ENCODE peak calls at places on chromosomes 3 and 15, in ten cellular contexts. U is transverse colon, S is spleen, R is sigmoid colon, T is H1, H is stomach, C is endothelial cell of umbilical vein, D is GM23338, P is breast epithelium, B is Panc1. V is an unnamed sample.

GRCh38 chr3:64143399-64144130 is 81.7 kb downstream of the PRICKLE2 start:
- DNase-seq in D (no peak), P (no peak), B (no peak), U (no peak), H (no peak), S (no peak), T (no peak), C (peak; percentile 84), R (no peak), V (no peak)

GRCh38 chr3:125203731-125204130 is 8.8 kb downstream of the SLC12A8 start:
- DNase-seq in P (no peak), S (no peak), B (no peak), C (no peak), U (no peak), R (no peak), D (no peak), T (no peak), H (no peak), V (no peak)

GRCh38 chr3:184907941-184908649 is 96.1 kb downstream of the VPS8 start:
- DNase-seq in R (no peak), U (no peak), D (peak; percentile 25), S (no peak), B (no peak), H (no peak), T (no peak), C (no peak), P (no peak), V (no peak)

GRCh38 chr3:61645148-61645547 is 83.8 kb downstream of the PTPRG start:
- DNase-seq in C (no peak), U (no peak), D (no peak), P (no peak), H (no peak), B (no peak), R (no peak), T (no peak), S (no peak), V (no peak)

GRCh38 chr3:150875548-150875947 is 29.7 kb downstream of the MINDY4B start:
- DNase-seq in R (no peak), U (no peak), B (no peak), H (no peak), T (no peak), D (no peak), C (no peak), S (no peak), P (no peak), V (no peak)

GRCh38 chr3:5678248-5678647 is 490.7 kb downstream of the EDEM1 start:
- DNase-seq in R (no peak), S (no peak), B (no peak), H (no peak), D (no peak), T (no peak), U (no peak), C (no peak), P (no peak), V (no peak)

GRCh38 chr15:63973212-63974009 is 72.9 kb downstream of the DAPK2 start:
- DNase-seq in C (no peak), B (no peak), T (no peak), H (no peak), U (no peak), S (peak; percentile 18), D (no peak), R (no peak), P (no peak), V (no peak)

GRCh38 chr3:136343873-136344281 is 93.7 kb downstream of the PCCB start:
- DNase-seq in S (no peak), C (peak; percentile 91), B (peak; percentile 47), D (no peak), P (peak; percentile 88), H (peak; percentile 88), T (no peak), U (peak; percentile 91), R (peak; percentile 95), V (no peak)

GRCh38 chr3:196754215-196754937 is 14.7 kb downstream of the PAK2 start:
- DNase-seq in B (no peak), H (peak; percentile 58), T (no peak), C (peak; percentile 8), R (no peak), D (no peak), P (no peak), U (peak; percentile 45), S (no peak), V (no peak)

GRCh38 chr15:77419050-77419835 is 661 bp downstream of the PEAK1 start:
- DNase-seq in B (no peak), P (no peak), T (no peak), C (no peak), R (peak; percentile 70), S (peak; percentile 90), U (peak; percentile 39), H (peak; percentile 27), D (peak; percentile 70), V (peak; percentile 30)

GRCh38 chr3:79297242-79297641 is 470.6 kb downstream of the ROBO1 start:
- DNase-seq in T (no peak), S (no peak), H (no peak), C (peak; percentile 31), R (no peak), B (no peak), U (no peak), D (peak; percentile 4), P (no peak), V (no peak)

GRCh38 chr3:167031364-167032049 is 348.6 kb downstream of the ZBBX start:
- DNase-seq in U (no peak), B (no peak), T (no peak), H (no peak), D (peak; percentile 17), C (no peak), S (no peak), P (no peak), R (no peak), V (no peak)

GRCh38 chr3:10289785-10290355 is 2.9 kb downstream of the GHRL start:
- DNase-seq in R (no peak), D (no peak), C (no peak), S (no peak), B (no peak), U (no peak), P (no peak), H (no peak), T (no peak), V (no peak)

GRCh38 chr3:10290476-10291138 is 2.1 kb downstream of the GHRL start:
- DNase-seq in R (no peak), C (no peak), P (no peak), U (no peak), B (no peak), H (no peak), D (no peak), S (no peak), T (no peak), V (no peak)

GRCh38 chr3:10292505-10293419 is at the start of gene GHRL:
- DNase-seq in P (no peak), D (no peak), S (peak; percentile 84), T (no peak), U (no peak), R (no peak), B (no peak), H (peak; percentile 43), C (no peak), V (no peak)

GRCh38 chr3:10291641-10292040 is 1.1 kb downstream of the GHRL start:
- DNase-seq in D (no peak), C (no peak), S (no peak), R (no peak), B (no peak), H (no peak), T (no peak), P (no peak), U (no peak), V (no peak)

GRCh38 chr3:10291139-10291500 is 1.6 kb downstream of the GHRL start:
- DNase-seq in C (no peak), U (no peak), S (no peak), D (no peak), R (no peak), T (no peak), H (no peak), B (no peak), P (no peak), V (no peak)
- TF ChIP-seq POLR2AphosphoS5 in C (no peak), U (no peak), S (no peak), D (no peak), R (no peak), T (no peak), H (no peak), B (no peak), P (no peak), V (no peak)

DNA sequence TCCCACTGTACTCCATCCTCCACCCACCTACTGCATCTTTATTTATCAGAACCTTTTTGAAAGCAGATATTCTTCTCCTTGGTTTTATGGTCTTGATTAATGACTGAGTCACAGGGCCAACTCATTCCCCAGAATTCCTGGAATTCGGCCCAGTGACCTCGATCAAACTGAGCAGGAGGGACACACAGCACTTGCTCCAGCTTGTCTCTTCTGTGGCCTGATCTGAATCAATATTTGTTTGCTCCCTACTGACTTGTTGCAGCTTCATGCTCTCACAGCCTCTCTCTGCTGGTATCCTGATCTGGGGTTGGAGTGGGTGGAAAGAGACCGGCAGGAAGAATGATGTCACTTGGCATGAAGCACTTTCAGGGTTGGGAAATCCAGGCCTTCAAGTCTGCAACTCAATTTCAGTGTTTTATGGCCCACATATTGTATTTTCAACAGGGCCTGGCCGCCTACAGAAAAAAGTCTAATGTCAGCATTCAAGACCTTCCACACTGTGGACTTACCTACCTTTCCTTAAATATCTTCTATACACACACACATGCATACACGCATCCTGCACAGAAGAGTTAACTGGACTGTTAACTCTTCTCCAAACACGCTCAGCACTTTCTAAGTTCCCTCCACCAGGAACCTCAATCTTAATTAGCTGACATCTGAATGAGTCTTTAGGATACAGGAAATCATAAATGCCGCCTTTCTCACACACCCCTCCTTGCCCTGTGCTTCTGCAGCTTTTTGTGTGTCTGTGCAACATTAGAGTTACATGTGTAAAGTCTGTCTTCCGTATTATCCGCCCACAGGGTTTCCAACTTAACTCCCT is 4.6 kb downstream of the ANXA2 start:
- DNase-seq in R (peak; percentile 92), C (peak; percentile 94), U (peak; percentile 72), P (peak; percentile 59), T (no peak), B (peak; percentile 99), S (no peak), D (no peak), H (peak; percentile 55), V (no peak)
- H3K4me1 ChIP-seq in R (peaks cover 82% of the 10 kb centered on the region), C (peaks cover 74% of the 10 kb centered on the region), U (peaks cover 82% of the 10 kb centered on the region), P (peaks cover 58% of the 10 kb centered on the region), T (peaks cover 27% of the 10 kb centered on the region), B (peaks cover 73% of the 10 kb centered on the region), S (peaks cover 89% of the 10 kb centered on the region), D (peaks cover 59% of the 10 kb centered on the region), H (peaks cover 84% of the 10 kb centered on the region), V (peaks cover 91% of the 10 kb centered on the region)

GRCh38 chr15:56984681-56985515 is 66.5 kb downstream of the TCF12 start:
- DNase-seq in C (peak; percentile 51), P (no peak), H (no peak), R (no peak), B (no peak), T (no peak), S (no peak), U (no peak), D (no peak), V (no peak)
- TF ChIP-seq POLR2AphosphoS5 in C (no peak), P (no peak), H (peak; percentile 8), R (no peak), B (no peak), T (no peak), S (no peak), U (no peak), D (no peak), V (no peak)

DNA sequence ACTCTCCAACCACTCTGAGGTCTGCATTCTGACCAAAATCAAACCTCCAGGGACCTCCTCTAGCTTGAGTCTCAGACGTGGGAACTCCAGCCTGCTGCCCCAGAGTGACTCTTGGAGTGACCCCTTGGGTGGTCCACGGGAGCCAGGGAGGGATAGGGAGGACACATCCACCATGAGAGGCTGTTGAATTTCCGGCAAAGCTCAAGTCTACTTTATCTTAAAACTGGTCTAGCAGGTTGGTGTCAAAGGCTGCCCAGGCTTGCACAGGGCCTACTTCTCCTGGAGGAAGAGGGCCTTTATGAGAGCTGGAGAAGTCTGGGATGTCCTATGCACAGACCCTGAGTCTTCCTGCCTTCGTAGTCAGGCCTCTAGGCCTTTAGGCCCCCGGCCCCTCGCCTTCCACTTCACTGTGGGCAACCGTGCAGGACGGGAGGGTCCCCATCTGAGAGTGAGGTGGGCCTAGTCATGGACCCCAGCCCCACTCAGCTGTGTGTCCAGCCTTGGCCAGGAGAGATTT is 8.8 kb downstream of the CISH start:
- DNase-seq in U (peak; percentile 53), T (no peak), R (no peak), B (no peak), C (no peak), H (peak; percentile 66), S (no peak), P (no peak), D (no peak), V (no peak)
- H3K4me1 ChIP-seq in U (peaks cover 73% of the 10 kb centered on the region), T (no peaks in the 10 kb centered on the region), R (peaks cover 38% of the 10 kb centered on the region), B (peaks cover 11% of the 10 kb centered on the region), C (peaks cover 10% of the 10 kb centered on the region), H (peaks cover 81% of the 10 kb centered on the region), S (peaks cover 87% of the 10 kb centered on the region), P (peaks cover 77% of the 10 kb centered on the region), D (no peaks in the 10 kb centered on the region), V (peaks cover 87% of the 10 kb centered on the region)